ENCODE peak calls at places on chromosomes 4 and X, in ten cellular contexts. J, C, G, W, L, R, P, N, Y and M are unnamed samples. For H3K4me1, the result is how much of the 10 kb centered on the place peaks cover.

GRCh38 chr4:83115000-83115399 is 471 bp upstream of the PLAC8 start:
- DNase-seq in J (no peak), C (no peak), G (no peak), W (no peak), L (no peak), R (no peak), P (no peak), N (no peak), Y (no peak), M (no peak)

GRCh38 chrX:12824944-12825343 is 33.7 kb downstream of the PRPS2 start:
- DNase-seq in J (no peak), C (peak), G (no peak), W (no peak), L (no peak), R (no peak), P (no peak), N (no peak), Y (no peak), M (no peak)

GRCh38 chrX:151902813-151903591 is 9.7 kb upstream of the MAGEA4 start:
- DNase-seq in J (peak), C (peak), G (no peak), W (no peak), L (peak), R (no peak), P (no peak), N (no peak), Y (peak), M (no peak)

GRCh38 chr4:139675651-139676050 is 10.0 kb downstream of the MGST2 start:
- DNase-seq in J (no peak), C (no peak), G (no peak), W (no peak), L (peak), R (no peak), P (no peak), N (no peak), Y (no peak), M (no peak)

GRCh38 chrX:16587776-16588175 is 62.2 kb upstream of the S100G start:
- DNase-seq in J (no peak), C (no peak), G (no peak), W (no peak), L (no peak), R (no peak), P (no peak), N (no peak), Y (no peak), M (no peak)

GRCh38 chr4:104351696-104352095 is 143.0 kb downstream of the CXXC4 start:
- DNase-seq in J (no peak), C (no peak), G (no peak), W (no peak), L (no peak), R (no peak), P (no peak), N (no peak), Y (no peak), M (no peak)

GRCh38 chr4:185307136-185307950 is 88.4 kb downstream of the LRP2BP start:
- DNase-seq in J (no peak), C (no peak), G (no peak), W (no peak), L (no peak), R (peak), P (no peak), N (no peak), Y (no peak), M (no peak)

GRCh38 chrX:123860506-123860840 is 620 bp downstream of the XIAP start:
- DNase-seq in J (peak), C (no peak), G (no peak), W (no peak), L (peak), R (no peak), P (no peak), N (no peak), Y (peak), M (peak)

GRCh38 chrX:70476934-70477733 is 32.5 kb downstream of the DLG3 start:
- DNase-seq in J (peak), C (peak), G (peak), W (no peak), L (no peak), R (peak), P (no peak), N (no peak), Y (peak), M (no peak)

GRCh38 chr4:149885896-149886295 is 70.3 kb upstream of the IQCM start:
- DNase-seq in J (no peak), C (no peak), G (no peak), W (no peak), L (no peak), R (no peak), P (no peak), N (no peak), Y (no peak), M (no peak)

GRCh38 chr4:182531555-182532162 is 288.5 kb downstream of the TENM3 start:
- DNase-seq in J (no peak), C (no peak), G (no peak), W (no peak), L (no peak), R (no peak), P (no peak), N (no peak), Y (no peak), M (no peak)

GRCh38 chrX:140580478-140580877 is 75.6 kb upstream of the SOX3 start:
- DNase-seq in J (no peak), C (no peak), G (no peak), W (no peak), L (no peak), R (no peak), P (no peak), N (no peak), Y (no peak), M (no peak)

GRCh38 chr4:185542626-185543336 is 7.5 kb upstream of the PDLIM3 start:
- DNase-seq in J (peak), C (no peak), G (peak), W (no peak), L (no peak), R (no peak), P (peak), N (no peak), Y (no peak), M (peak)

GRCh38 chr4:108168672-108169562 is at the start of gene LEF1:
- DNase-seq in J (peak), C (no peak), G (no peak), W (no peak), L (no peak), R (peak), P (no peak), N (peak), Y (peak), M (no peak)
- H3K4me1 ChIP-seq in J (under half), C (under half), G (under half), W (under half), L (under half), R (under half), P (half or more), N (under half), Y (under half), M (half or more)

DNA sequence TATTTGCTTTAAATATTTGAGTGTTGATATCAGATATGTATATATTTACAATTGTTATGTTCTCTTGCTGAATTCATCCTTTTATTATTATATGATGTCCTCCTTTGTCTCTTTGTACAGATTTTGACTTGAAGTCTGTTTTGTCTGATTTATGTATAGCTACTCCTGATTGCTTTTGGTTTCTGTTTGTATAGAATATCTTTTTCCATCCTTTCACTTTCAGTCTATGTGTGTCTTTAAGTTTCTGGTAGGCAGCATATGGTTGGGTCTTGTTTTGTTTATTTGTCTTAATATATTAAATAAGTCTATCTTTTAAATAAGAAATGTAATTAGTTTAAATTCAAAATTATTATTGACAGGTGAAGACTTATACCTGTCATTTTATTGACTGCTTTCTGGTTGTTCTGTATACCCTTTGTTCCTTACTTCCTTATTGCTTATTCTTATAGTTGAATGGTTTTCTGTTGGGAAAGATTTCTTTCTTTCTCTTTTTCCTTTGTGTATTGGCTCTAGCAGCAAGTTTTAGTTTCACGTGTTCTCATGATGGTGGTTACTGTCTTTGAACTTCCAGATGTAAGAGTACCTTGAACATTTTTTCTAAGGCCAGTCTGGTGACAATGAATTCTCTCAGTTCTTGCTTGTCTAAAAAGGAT is 31.1 kb downstream of the RAB28 start:
- DNase-seq in J (no peak), C (no peak), G (no peak), W (no peak), L (no peak), R (no peak), P (no peak), N (no peak), Y (no peak), M (no peak)
- TF ChIP-seq EP300 in J (no peak), C (no peak), G (no peak), W (no peak), L (no peak), R (no peak), P (no peak), N (no peak), Y (no peak), M (no peak)

DNA sequence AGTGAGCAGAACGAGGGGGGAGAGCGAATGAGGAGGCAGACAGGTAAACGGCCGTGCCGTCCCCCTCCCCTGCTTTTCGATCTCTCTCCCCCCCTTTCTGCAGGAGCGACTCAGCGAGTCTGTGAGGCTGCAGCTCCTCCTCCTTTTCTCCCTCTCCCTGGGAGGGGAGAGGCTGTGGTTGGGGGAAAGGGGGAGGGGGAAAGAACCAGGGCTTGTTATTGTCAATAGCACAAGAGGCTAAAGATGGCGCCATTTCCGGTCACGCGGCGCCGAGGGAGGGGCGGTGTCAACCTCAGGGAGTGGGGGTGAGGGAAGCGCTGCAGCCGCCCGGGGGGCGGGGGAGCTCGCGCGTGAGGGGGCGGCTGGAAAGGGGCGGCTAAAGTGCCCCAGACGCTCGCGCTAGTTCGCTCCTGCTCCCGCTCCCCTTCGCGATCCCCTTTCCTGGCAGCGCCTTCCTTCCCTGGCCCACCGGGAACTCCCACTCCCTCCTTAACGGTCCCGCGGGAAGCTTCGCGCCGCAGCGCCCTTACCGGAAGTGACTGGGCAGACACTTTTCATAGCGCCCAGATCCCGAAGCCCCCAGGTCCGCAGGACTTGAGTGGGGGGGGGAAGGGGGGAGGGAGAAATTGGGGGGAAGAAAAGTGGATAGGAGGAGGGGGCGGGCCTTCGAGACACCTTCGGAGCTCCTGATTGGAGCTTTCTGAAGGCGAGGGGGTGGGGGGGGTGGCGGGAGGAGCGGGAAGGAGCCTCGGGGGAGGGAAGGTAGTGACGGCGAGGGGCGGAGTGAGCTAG is at the start of gene CUL4B:
- DNase-seq in J (peak), C (peak), G (peak), W (peak), L (peak), R (peak), P (peak), N (peak), Y (peak), M (peak)
- TF ChIP-seq POLR2A in J (peak), C (peak), G (peak), W (peak), L (peak), R (peak), P (no peak), N (peak), Y (peak), M (peak)

DNA sequence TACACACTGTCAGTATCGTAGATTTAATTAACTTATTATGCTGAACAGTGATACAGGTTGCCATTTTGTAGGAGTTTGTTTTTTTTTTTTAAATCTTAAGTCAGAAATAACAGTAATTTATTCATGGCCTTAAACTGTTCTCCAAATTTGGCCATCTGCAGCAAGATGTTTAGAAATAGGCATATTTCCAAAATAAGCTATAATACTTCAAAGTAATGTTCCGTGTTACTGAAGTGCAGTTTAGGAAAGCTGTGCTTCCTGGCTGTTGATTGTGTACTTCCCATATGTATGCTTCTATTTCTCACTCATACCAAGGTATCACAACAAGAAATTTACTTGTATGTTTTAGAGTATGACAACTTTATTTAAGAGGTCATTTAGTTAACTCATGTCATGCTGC is 28.9 kb downstream of the CPEB2 start:
- DNase-seq in J (no peak), C (no peak), G (no peak), W (no peak), L (no peak), R (no peak), P (no peak), N (no peak), Y (no peak), M (no peak)
- H3K4me1 ChIP-seq in J (under half), C (half or more), G (under half), W (under half), L (under half), R (under half), P (half or more), N (under half), Y (under half), M (under half)

GRCh38 chr4:25842229-25842840 is 20.5 kb downstream of the SEL1L3 start:
- DNase-seq in J (peak), C (no peak), G (no peak), W (no peak), L (no peak), R (no peak), P (no peak), N (no peak), Y (no peak), M (no peak)
- TF ChIP-seq EP300 in J (no peak), C (no peak), G (no peak), W (no peak), L (no peak), R (no peak), P (no peak), N (no peak), Y (no peak), M (no peak)

GRCh38 chr4:73224886-73225285 is 33.7 kb downstream of the ANKRD17 start:
- DNase-seq in J (no peak), C (no peak), G (no peak), W (no peak), L (no peak), R (no peak), P (no peak), N (no peak), Y (no peak), M (no peak)

GRCh38 chr4:73223258-73223651 is 35.3 kb downstream of the ANKRD17 start:
- DNase-seq in J (no peak), C (peak), G (no peak), W (no peak), L (no peak), R (no peak), P (no peak), N (no peak), Y (no peak), M (no peak)

GRCh38 chr4:73221734-73222133 is 36.9 kb downstream of the ANKRD17 start:
- DNase-seq in J (no peak), C (no peak), G (no peak), W (no peak), L (no peak), R (no peak), P (no peak), N (no peak), Y (no peak), M (no peak)

GRCh38 chr4:73220815-73221214 is 37.8 kb downstream of the ANKRD17 start:
- DNase-seq in J (no peak), C (no peak), G (no peak), W (no peak), L (no peak), R (no peak), P (no peak), N (no peak), Y (no peak), M (no peak)

DNA sequence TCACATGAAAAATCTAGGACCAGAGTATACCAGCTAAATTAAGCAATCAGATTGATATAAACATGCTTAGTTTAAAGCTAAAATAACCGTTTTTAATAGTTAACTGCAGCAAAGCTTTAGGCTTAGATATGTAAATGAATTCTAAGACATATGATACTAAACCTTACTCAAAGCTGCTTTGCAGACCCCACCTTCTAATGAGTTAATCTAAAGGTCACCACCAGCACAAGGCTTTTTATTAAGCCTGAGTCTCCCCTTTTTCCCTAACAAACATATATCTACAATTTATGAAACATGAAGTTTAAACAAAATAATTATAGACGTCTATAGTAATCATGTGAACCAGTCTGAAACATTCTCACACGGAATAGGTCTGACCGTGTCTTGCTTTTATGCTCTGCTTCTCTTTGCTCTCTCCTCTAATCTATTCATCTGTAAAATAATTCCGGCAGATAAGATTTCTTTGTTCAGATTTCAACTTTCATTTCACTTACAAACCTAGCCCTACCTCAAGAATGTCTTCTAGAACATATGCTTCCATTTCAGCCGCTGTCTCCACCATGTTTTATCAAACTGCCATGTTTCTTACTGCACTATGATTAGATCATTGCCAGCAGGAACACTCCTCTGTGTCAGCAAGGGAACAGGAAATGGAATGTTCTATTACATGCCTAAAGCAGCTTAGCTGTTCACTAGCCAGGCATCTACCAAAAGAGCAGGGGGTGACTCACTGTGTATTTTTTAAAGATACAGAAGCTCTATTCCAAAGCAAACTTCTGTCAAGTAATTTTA is 35.9 kb downstream of the ANKRD17 start:
- DNase-seq in J (peak), C (peak), G (peak), W (no peak), L (peak), R (no peak), P (no peak), N (peak), Y (peak), M (peak)
- TF ChIP-seq POLR2A in J (peak), C (no peak), G (peak), W (peak), L (no peak), R (no peak), P (no peak), N (peak), Y (peak), M (peak)

DNA sequence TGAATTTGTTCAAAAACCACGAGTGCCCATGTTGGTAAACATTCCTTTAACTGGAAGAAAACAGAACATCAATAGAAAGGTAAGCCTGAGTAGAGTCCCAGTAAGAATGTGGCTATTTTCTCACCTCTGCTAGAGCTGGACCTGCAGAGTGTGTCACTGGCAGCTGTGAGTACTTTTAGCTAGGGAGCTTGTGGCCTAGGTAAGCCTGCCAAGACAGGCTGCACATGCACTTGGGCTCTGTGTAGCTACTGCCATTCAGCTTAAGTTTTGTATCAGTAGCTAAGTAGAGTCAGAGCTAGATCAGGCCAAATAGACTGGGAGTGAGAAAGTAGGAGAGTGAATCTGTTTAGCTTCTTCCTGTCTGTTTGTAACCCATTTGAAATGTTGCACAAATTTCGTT is 35.3 kb downstream of the RBPJ start:
- DNase-seq in J (no peak), C (no peak), G (no peak), W (no peak), L (no peak), R (no peak), P (no peak), N (no peak), Y (no peak), M (no peak)
- H3K4me1 ChIP-seq in J (under half), C (under half), G (under half), W (under half), L (under half), R (under half), P (under half), N (under half), Y (under half), M (under half)

DNA sequence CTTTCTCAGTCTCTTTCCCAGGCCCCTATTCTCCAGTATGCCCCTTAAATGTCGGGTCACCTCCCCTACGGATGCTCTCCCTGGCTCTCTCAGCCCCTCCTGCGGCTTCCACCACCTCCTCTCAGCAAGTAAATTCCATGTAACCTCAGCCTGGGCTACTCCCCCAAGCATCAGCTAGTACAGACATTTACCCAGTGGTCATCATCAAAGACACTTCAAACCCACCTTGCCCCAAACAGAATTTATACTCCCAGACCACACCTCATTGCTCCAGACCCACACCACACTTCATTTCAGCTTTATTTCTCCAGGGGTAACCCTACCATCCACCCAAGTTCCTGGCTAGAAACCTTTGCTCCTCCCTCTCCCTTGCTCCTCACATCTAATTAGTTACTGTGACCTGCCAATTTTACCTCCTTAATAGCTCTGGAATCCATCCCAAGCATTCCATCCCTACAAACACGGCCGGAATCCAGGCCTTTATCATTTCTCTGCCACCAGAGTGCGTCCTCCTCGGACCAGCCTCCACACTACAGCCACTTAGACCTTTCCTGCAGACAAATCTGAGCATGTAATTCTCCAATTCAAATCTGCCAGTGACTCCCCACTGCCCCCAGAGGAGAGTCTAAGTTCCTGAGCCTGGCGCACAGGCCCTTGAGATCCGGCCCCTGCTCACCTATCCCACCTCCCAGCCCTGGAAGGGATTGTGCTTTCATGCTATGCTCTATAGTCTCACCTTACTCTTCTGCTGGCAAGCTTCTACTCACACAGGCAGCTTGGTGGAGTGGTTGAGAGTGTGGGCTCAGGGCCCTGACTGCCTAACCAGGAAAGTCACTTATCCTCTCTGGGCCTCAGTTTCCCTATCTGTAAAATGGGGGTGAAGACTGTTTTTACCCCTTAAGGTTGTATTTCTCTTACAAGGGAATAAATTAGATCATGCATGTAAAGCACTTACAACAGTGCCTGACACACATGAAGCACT is 31.4 kb downstream of the PJA1 start:
- DNase-seq in J (no peak), C (peak), G (peak), W (no peak), L (peak), R (no peak), P (no peak), N (peak), Y (peak), M (no peak)
- TF ChIP-seq EP300 in J (no peak), C (no peak), G (no peak), W (no peak), L (no peak), R (no peak), P (no peak), N (no peak), Y (no peak), M (no peak)